ENCODE peak calls at places on chromosomes 3 and 15, in nine cellular contexts. Y is psoas muscle; H is uterus; G is mesenchymal stem cell; O is heart left ventricle; Q is AG10803; F is CD8-positive, alpha-beta memory T cell; L is astrocyte of the spinal cord; N is ovary. C is an unnamed sample.

GRCh38 chr3:113844622-113845222 is 6.1 kb downstream of the GRAMD1C start:
- DNase-seq in F (no peak), H (no peak), Y (no peak), N (no peak), G (peak; percentile 46), L (peak; percentile 51), O (no peak), Q (peak; percentile 48), C (no peak)

GRCh38 chr3:45979378-45979777 is 16.2 kb downstream of the FYCO1 start:
- DNase-seq in O (no peak), G (no peak), Y (no peak), Q (no peak), N (no peak), F (no peak), L (no peak), H (no peak), C (no peak)

GRCh38 chr3:50316657-50317242 is 5.8 kb downstream of the HYAL2 start:
- DNase-seq in L (peak; percentile 62), H (peak; percentile 60), F (no peak), O (no peak), Y (no peak), Q (no peak), G (no peak), N (no peak), C (no peak)

GRCh38 chr3:194808709-194809108 is 123.0 kb downstream of the FAM43A start:
- DNase-seq in Q (peak; percentile 18), H (no peak), Y (no peak), F (no peak), L (peak; percentile 45), O (no peak), G (peak; percentile 47), N (no peak), C (peak; percentile 64)

GRCh38 chr3:115022835-115023398 is 124.2 kb downstream of the ZBTB20 start:
- DNase-seq in H (no peak), Q (no peak), O (no peak), L (no peak), Y (no peak), F (no peak), G (no peak), N (no peak), C (no peak)

GRCh38 chr15:56366211-56366610 is 985 bp downstream of the TEX9 start:
- DNase-seq in L (no peak), Y (no peak), N (no peak), G (no peak), O (no peak), F (no peak), Q (no peak), H (no peak), C (no peak)

GRCh38 chr15:67945951-67946700 is 106.3 kb upstream of the RNU6-1 start:
- DNase-seq in O (no peak), Y (no peak), L (peak; percentile 30), G (peak; percentile 57), Q (peak; percentile 12), H (peak; percentile 64), N (no peak), F (no peak), C (no peak)

GRCh38 chr3:50549226-50549625 is 18.3 kb downstream of the C3orf18 start:
- DNase-seq in H (no peak), L (no peak), O (no peak), G (no peak), F (no peak), N (no peak), Q (no peak), Y (no peak), C (no peak)

GRCh38 chr15:52018244-52018643 is 775 bp upstream of the MAPK6 start:
- DNase-seq in G (peak; percentile 48), O (no peak), L (peak; percentile 56), Y (no peak), N (no peak), H (no peak), F (no peak), Q (peak; percentile 40), C (no peak)
- H3K4me3 ChIP-seq in G (peak overlapping the region; percentile 78), O (no peak overlapping the region), L (no peak overlapping the region), Y (peak overlapping the region; percentile 65), N (no peak overlapping the region), H (no peak overlapping the region), F (peak overlapping the region; percentile 76), Q (peak overlapping the region; percentile 71), C (no peak overlapping the region)

DNA sequence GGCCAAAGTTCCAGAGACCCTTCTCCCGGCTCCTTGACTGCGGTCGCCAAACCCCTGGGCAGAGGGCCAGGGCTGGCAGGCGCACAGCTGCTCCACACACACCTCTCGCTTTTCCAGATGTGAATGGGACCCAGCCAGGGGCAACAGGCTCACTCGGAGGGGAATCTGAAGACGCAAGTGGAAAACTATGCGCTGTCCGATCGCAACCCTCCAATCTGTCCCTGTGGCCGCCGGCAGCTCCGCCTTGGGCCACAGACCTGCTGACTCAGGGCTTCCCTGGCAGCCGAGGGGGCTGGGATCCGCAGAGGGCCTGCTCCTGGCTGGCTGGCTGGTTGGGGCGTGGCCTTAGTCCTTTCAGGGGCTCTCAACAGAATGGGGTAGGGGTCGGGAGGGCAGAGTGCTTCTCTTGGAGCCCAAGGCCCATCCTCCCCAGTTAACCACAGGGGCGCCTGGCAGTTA is 54.0 kb downstream of the IQSEC1 start:
- DNase-seq in L (peak; percentile 81), G (peak; percentile 90), H (no peak), N (peak; percentile 57), Q (peak; percentile 87), Y (peak; percentile 78), F (no peak), O (peak; percentile 85), C (peak; percentile 50)
- H3K4me3 ChIP-seq in L (peak overlapping the region; percentile 29), G (peak overlapping the region; percentile 58), H (no peak overlapping the region), N (no peak overlapping the region), Q (peak overlapping the region; percentile 47), Y (peak overlapping the region; percentile 28), F (no peak overlapping the region), O (no peak overlapping the region), C (peak overlapping the region; percentile 0)

GRCh38 chr3:187960820-187961219 is 193.1 kb upstream of the LPP start:
- DNase-seq in O (no peak), G (no peak), F (no peak), Q (peak; percentile 59), N (no peak), H (no peak), Y (no peak), L (peak; percentile 40), C (peak; percentile 71)
- H3K4me3 ChIP-seq in O (no peak overlapping the region), G (no peak overlapping the region), F (no peak overlapping the region), Q (no peak overlapping the region), N (no peak overlapping the region), H (no peak overlapping the region), Y (no peak overlapping the region), L (no peak overlapping the region), C (no peak overlapping the region)

DNA sequence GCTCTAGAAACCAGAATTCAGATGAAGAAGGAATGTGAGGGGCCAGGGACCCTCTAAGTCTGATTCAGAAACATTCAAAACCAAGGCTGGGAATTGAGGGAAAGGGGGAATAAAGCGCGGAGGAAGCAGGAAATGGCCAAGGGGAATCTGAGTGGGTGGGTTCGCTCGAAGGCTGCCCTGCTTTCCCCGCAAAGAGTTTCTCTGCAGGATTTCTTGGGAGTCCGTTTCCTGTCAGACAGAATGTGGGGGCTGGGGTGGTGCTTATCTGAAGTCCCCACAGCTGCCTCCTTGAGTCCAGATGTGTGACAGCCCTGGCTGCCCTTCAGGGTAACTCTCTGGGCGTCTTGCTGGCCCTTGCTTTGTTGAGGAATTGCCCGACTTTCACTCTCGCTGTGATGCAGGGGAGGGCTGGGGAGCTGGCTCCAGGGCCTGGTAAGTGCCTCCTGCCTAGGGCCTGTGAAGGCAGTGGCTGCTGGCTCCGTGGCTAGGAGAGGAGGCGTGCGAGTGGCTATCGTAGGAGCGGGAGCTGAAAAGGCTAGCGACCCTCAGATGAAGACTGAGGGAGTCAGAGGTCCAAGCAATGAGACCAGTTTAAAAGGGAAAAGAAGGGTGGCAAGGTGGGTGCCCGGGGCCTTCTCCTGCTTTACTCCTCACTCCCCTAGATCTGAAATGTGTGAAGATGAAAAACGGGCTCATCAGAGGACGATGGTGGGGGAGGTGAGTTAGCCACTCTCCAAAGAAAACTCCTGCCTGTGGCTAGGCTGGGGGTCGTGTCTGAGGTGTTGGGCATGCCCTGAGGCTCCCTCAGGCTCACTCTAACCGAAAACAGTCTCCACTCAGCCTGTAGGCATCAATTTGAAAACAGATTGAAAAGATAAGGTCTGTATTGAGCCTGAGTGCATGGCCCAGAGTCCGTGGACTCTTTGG is 143.9 kb upstream of the UMPS start:
- DNase-seq in O (peak; percentile 38), F (no peak), G (peak; percentile 10), Q (no peak), N (no peak), H (no peak), Y (no peak), L (no peak), C (no peak)
- H3K4me3 ChIP-seq in O (no peak overlapping the region), F (no peak overlapping the region), G (no peak overlapping the region), Q (no peak overlapping the region), N (no peak overlapping the region), H (no peak overlapping the region), Y (peak overlapping the region; percentile 74), L (no peak overlapping the region), C (no peak overlapping the region)

GRCh38 chr3:73542127-73542526 is 82.6 kb downstream of the PDZRN3 start:
- DNase-seq in L (no peak), O (no peak), G (no peak), Y (no peak), Q (no peak), F (no peak), N (no peak), H (no peak), C (no peak)

GRCh38 chr3:73550011-73550410 is 74.7 kb downstream of the PDZRN3 start:
- DNase-seq in Q (no peak), L (peak; percentile 29), O (no peak), Y (no peak), F (no peak), G (no peak), H (no peak), N (no peak), C (no peak)

GRCh38 chr3:73547427-73548036 is 77.2 kb downstream of the PDZRN3 start:
- DNase-seq in G (peak; percentile 73), O (no peak), Q (peak; percentile 99), F (no peak), N (no peak), L (peak; percentile 81), H (peak; percentile 36), Y (no peak), C (peak; percentile 89)

GRCh38 chr3:73549071-73549600 is 75.6 kb downstream of the PDZRN3 start:
- DNase-seq in Y (no peak), O (no peak), L (no peak), H (no peak), Q (no peak), G (no peak), F (no peak), N (no peak), C (no peak)

GRCh38 chr3:73546961-73547360 is 77.8 kb downstream of the PDZRN3 start:
- DNase-seq in L (peak; percentile 92), O (no peak), N (no peak), F (no peak), Q (peak; percentile 95), G (peak; percentile 93), Y (no peak), H (no peak), C (peak; percentile 73)
- H3K4me3 ChIP-seq in L (no peak overlapping the region), O (no peak overlapping the region), N (no peak overlapping the region), F (no peak overlapping the region), Q (peak overlapping the region; percentile 41), G (peak overlapping the region; percentile 61), Y (no peak overlapping the region), H (no peak overlapping the region), C (peak overlapping the region; percentile 12)

C was measured in skeletal muscle cell.